ENCODE peak calls at places on chromosomes 11 and 22, in seven cellular contexts. S is mesenchymal stem cell, F is H9, C is neuronal stem cell, I is mesendoderm, Y is H1, X is trophoblast cell. K is an unnamed sample.

GRCh38 chr11:124865902-124866851 is 945 bp downstream of the ROBO3 start:
- DNase-seq in S (peak; percentile 39), F (peak; percentile 64), C (no peak), I (peak; percentile 40), Y (no peak), X (peak; percentile 23), K (peak; percentile 15)

GRCh38 chr11:70745936-70746335 is 347.6 kb downstream of the CTTN start:
- DNase-seq in S (no peak), F (no peak), C (no peak), I (no peak), Y (no peak), X (no peak), K (no peak)

GRCh38 chr11:68956142-68956541 is 24.6 kb downstream of the MRGPRD start:
- DNase-seq in S (no peak), F (peak; percentile 77), C (no peak), I (peak; percentile 59), Y (no peak), X (no peak), K (no peak)

GRCh38 chr22:38137876-38138687 is 27.6 kb upstream of the BAIAP2L2 start:
- DNase-seq in S (no peak), F (no peak), C (no peak), I (no peak), Y (no peak), X (no peak), K (no peak)

GRCh38 chr11:18005376-18006129 is 7.3 kb downstream of the SERGEF start:
- DNase-seq in S (peak; percentile 10), F (no peak), C (no peak), I (peak; percentile 56), Y (no peak), X (no peak), K (no peak)

GRCh38 chr11:66700337-66700736 is 22.6 kb upstream of the RBM4B start:
- DNase-seq in S (no peak), F (no peak), C (no peak), I (no peak), Y (no peak), X (no peak), K (no peak)

GRCh38 chr11:108559340-108559739 is 34.2 kb downstream of the EXPH5 start:
- DNase-seq in S (peak; percentile 16), F (no peak), C (no peak), I (no peak), Y (no peak), X (no peak), K (peak; percentile 76)

GRCh38 chr11:121829159-121829643 is 286.8 kb downstream of the BLID start:
- DNase-seq in S (peak; percentile 96), F (no peak), C (no peak), I (no peak), Y (no peak), X (no peak), K (peak; percentile 100)

GRCh38 chr11:84398017-84398626 is 1112.0 kb upstream of the CCDC90B start:
- DNase-seq in S (peak; percentile 24), F (no peak), C (no peak), I (peak; percentile 66), Y (no peak), X (no peak), K (peak; percentile 1)

GRCh38 chr11:115193931-115194797 is 310.1 kb downstream of the CADM1 start:
- DNase-seq in S (peak; percentile 27), F (no peak), C (no peak), I (no peak), Y (no peak), X (peak; percentile 28), K (no peak)

GRCh38 chr11:100808904-100809491 is 121.9 kb downstream of the ARHGAP42 start:
- DNase-seq in S (peak; percentile 82), F (no peak), C (no peak), I (peak; percentile 97), Y (no peak), X (no peak), K (peak; percentile 76)

GRCh38 chr11:110501428-110501827 is 71.7 kb downstream of the FDX1 start:
- DNase-seq in S (no peak), F (no peak), C (no peak), I (no peak), Y (no peak), X (no peak), K (no peak)
- H2BK120ac ChIP-seq in S (no peak overlapping the region), F (no peak overlapping the region), C (no peak overlapping the region), I (no peak overlapping the region), Y (no peak overlapping the region), X (no peak overlapping the region), K (no peak overlapping the region)

GRCh38 chr22:21861856-21862255 is 5.6 kb downstream of the MAPK1 start:
- DNase-seq in S (peak; percentile 44), F (no peak), C (no peak), I (no peak), Y (no peak), X (no peak), K (no peak)
- H3K4me1 ChIP-seq in S (peaks cover 11% of the 10 kb centered on the region), F (peaks cover 8% of the 10 kb centered on the region), C (peaks cover 2% of the 10 kb centered on the region), I (peaks cover 5% of the 10 kb centered on the region), Y (peaks cover 2% of the 10 kb centered on the region), X (peaks cover 9% of the 10 kb centered on the region), K (peaks cover 13% of the 10 kb centered on the region)

GRCh38 chr11:30216534-30216933 is 14.3 kb upstream of the FSHB start:
- DNase-seq in S (no peak), F (no peak), C (no peak), I (no peak), Y (no peak), X (no peak), K (no peak)
- H2BK120ac ChIP-seq in S (no peak overlapping the region), F (no peak overlapping the region), C (no peak overlapping the region), I (no peak overlapping the region), Y (no peak overlapping the region), X (no peak overlapping the region), K (no peak overlapping the region)

GRCh38 chr11:2304156-2305139 is 2.6 kb downstream of the TSPAN32 start:
- DNase-seq in S (no peak), F (peak; percentile 31), C (no peak), I (no peak), Y (no peak), X (no peak), K (no peak)
- H3K4me1 ChIP-seq in S (peaks cover 30% of the 10 kb centered on the region), F (no peaks in the 10 kb centered on the region), C (peaks cover 7% of the 10 kb centered on the region), I (no peaks in the 10 kb centered on the region), Y (no peaks in the 10 kb centered on the region), X (no peaks in the 10 kb centered on the region), K (peaks cover 11% of the 10 kb centered on the region)